ENCODE peak calls at places on chromosome 1, in six cellular contexts. V is GM12892, I is K562, R is HepG2, D is GM12878, P is H1. J is an unnamed sample.

GRCh38 chr1:152880907-152881306 is 2.8 kb downstream of the SMCP start:
- DNase-seq in V (no peak), I (no peak), R (no peak), D (peak; percentile 62), P (no peak), J (no peak)

GRCh38 chr1:1116701-1117468 is 996 bp upstream of the C1orf159 start:
- DNase-seq in V (no peak), I (no peak), R (no peak), D (no peak), P (no peak), J (no peak)

GRCh38 chr1:10658396-10659066 is 137.9 kb downstream of the CASZ1 start:
- DNase-seq in V (no peak), I (no peak), R (no peak), D (no peak), P (no peak), J (no peak)

GRCh38 chr1:58524353-58524945 is 22.1 kb downstream of the OMA1 start:
- DNase-seq in V (no peak), I (no peak), R (no peak), D (no peak), P (no peak), J (no peak)

GRCh38 chr1:20584890-20585289 is 4.0 kb upstream of the CDA start:
- DNase-seq in V (no peak), I (no peak), R (peak; percentile 18), D (no peak), P (no peak), J (no peak)

GRCh38 chr1:87880747-87881133 is 552.1 kb downstream of the LMO4 start:
- DNase-seq in V (no peak), I (no peak), R (peak; percentile 4), D (no peak), P (no peak), J (no peak)

GRCh38 chr1:183873642-183874041 is 68.7 kb downstream of the RGL1 start:
- DNase-seq in V (no peak), I (no peak), R (no peak), D (no peak), P (no peak), J (no peak)

GRCh38 chr1:203678943-203679661 is 52.5 kb downstream of the ATP2B4 start:
- DNase-seq in V (no peak), I (no peak), R (no peak), D (no peak), P (no peak), J (no peak)

GRCh38 chr1:166484471-166484870 is 317.7 kb upstream of the FAM78B start:
- DNase-seq in V (no peak), I (no peak), R (no peak), D (no peak), P (no peak), J (no peak)

GRCh38 chr1:202599669-202600431 is 110.4 kb downstream of the SYT2 start:
- DNase-seq in V (peak; percentile 57), I (peak; percentile 76), R (peak; percentile 49), D (no peak), P (peak; percentile 51), J (peak; percentile 58)

GRCh38 chr1:120179420-120180348 is 3.4 kb upstream of the SEC22B start:
- DNase-seq in V (no peak), I (no peak), R (no peak), D (no peak), P (no peak), J (no peak)

GRCh38 chr1:33512612-33513011 is 40.2 kb downstream of the ZSCAN20 start:
- DNase-seq in V (no peak), I (no peak), R (no peak), D (no peak), P (no peak), J (no peak)

GRCh38 chr1:58545591-58546519 is 671 bp downstream of the OMA1 start:
- DNase-seq in V (peak; percentile 30), I (no peak), R (peak; percentile 57), D (peak; percentile 11), P (peak; percentile 5), J (peak; percentile 38)

GRCh38 chr1:28343405-28343804 is 14.6 kb downstream of the MED18 start:
- DNase-seq in V (no peak), I (no peak), R (peak; percentile 66), D (no peak), P (no peak), J (no peak)

GRCh38 chr1:165686121-165686970 is 12.0 kb downstream of the ALDH9A1 start:
- DNase-seq in V (no peak), I (peak; percentile 29), R (no peak), D (peak; percentile 24), P (peak; percentile 19), J (no peak)

GRCh38 chr1:156123356-156124196 is 9.1 kb downstream of the LMNA start:
- DNase-seq in V (no peak), I (peak; percentile 64), R (peak; percentile 93), D (peak; percentile 46), P (no peak), J (no peak)

GRCh38 chr1:34113887-34114286 is 51.1 kb downstream of the CSMD2 start:
- DNase-seq in V (no peak), I (no peak), R (peak; percentile 10), D (no peak), P (no peak), J (no peak)

GRCh38 chr1:243367314-243367713 is 111.5 kb downstream of the SDCCAG8 start:
- DNase-seq in V (no peak), I (no peak), R (no peak), D (no peak), P (no peak), J (no peak)

GRCh38 chr1:23417570-23417969 is 7.0 kb downstream of the TCEA3 start:
- DNase-seq in V (no peak), I (peak; percentile 52), R (peak; percentile 56), D (no peak), P (no peak), J (no peak)

GRCh38 chr1:80448081-80448480 is 1352.7 kb upstream of the ADGRL2 start:
- DNase-seq in V (no peak), I (no peak), R (no peak), D (no peak), P (no peak), J (no peak)

GRCh38 chr1:116878804-116879477 is 30.8 kb upstream of the PTGFRN start:
- DNase-seq in V (peak; percentile 23), I (peak; percentile 47), R (no peak), D (peak; percentile 61), P (no peak), J (no peak)

GRCh38 chr1:116882866-116883265 is 26.9 kb upstream of the PTGFRN start:
- DNase-seq in V (no peak), I (no peak), R (no peak), D (no peak), P (no peak), J (no peak)

GRCh38 chr1:116879478-116880133 is 30.1 kb upstream of the PTGFRN start:
- DNase-seq in V (no peak), I (no peak), R (no peak), D (no peak), P (no peak), J (no peak)

GRCh38 chr1:116880952-116881351 is 28.8 kb upstream of the PTGFRN start:
- DNase-seq in V (no peak), I (no peak), R (no peak), D (no peak), P (no peak), J (no peak)

GRCh38 chr1:116881879-116882520 is 27.7 kb upstream of the PTGFRN start:
- DNase-seq in V (no peak), I (peak; percentile 57), R (peak; percentile 8), D (no peak), P (no peak), J (no peak)
- TF ChIP-seq POLR2AphosphoS5 in V (no peak), I (no peak), R (no peak), D (no peak), P (no peak), J (no peak)

DNA sequence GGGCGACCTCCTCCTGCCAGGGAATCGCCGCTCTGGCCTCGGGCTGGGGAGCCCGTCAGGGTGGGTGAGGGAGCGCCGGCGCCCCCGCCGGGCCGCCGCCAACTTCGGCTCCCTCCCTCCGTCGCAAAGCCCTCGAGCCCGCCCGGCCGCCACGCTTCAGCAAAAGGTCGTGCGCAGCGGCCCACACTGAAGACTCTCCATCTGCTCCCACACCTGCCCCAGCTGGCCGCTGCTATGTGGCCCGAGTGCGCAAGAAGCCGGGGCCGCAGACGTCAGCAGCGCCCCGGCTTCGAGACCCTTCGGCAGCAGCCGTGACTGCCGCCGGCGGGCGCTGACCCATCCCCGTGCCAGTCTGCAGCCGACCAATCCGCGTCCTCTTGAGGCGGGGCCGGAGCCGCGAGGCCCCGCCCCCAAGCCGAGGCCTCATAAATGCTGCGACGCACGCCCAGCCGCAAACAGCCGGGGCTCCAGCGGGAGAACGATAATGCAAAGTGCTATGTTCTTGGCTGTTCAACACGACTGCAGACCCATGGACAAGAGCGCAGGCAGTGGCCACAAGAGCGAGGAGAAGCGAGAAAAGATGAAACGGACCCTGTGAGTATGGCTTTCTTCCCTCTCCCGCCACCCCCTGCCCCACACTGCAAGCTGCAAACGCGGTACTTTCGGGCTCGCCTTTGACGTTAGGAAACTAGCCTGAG is at the start of gene RGS2:
- DNase-seq in V (peak; percentile 63), I (peak; percentile 98), R (peak; percentile 66), D (peak; percentile 36), P (peak; percentile 92), J (peak; percentile 68)
- TF ChIP-seq POLR2A in V (peak; percentile 93), I (peak; percentile 96), R (peak; percentile 77), D (peak; percentile 99), P (peak; percentile 97), J (peak; percentile 97)

DNA sequence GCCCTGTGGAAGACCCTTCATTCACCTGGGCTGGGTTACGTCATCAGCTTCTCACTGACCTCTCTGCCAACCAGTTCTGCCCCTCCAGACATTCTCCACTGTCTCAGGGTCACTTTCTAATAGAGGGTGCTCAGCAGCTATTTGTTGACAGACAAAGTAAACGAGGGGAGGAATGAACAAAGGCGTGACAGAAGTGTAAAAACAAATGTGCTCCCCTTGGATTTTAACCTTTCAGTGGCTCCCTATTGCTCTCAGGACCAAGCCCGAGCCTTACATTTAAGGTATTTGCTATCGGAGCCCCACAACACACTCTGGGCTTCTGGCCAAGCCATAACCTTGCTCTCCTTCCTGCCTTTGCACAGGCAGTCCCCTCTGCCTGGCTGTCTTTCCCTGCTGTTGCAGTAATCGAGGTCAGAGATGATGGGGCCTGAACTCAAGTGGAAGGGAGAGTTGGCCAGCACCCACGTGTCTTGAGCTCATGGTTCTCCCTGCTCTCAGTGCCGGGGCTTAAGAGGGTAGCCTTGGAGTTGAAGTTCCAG is 9.3 kb upstream of the MARCKSL1 start:
- DNase-seq in V (no peak), I (no peak), R (peak; percentile 75), D (no peak), P (no peak), J (no peak)
- TF ChIP-seq TAF1 in V (no peak), I (no peak), R (no peak), D (no peak), P (no peak), J (no peak)

GRCh38 chr1:161820914-161821313 is 54.8 kb downstream of the ATF6 start:
- DNase-seq in V (no peak), I (no peak), R (no peak), D (no peak), P (no peak), J (no peak)

GRCh38 chr1:161816201-161816600 is 50.1 kb downstream of the ATF6 start:
- DNase-seq in V (no peak), I (no peak), R (peak; percentile 29), D (no peak), P (no peak), J (no peak)

DNA sequence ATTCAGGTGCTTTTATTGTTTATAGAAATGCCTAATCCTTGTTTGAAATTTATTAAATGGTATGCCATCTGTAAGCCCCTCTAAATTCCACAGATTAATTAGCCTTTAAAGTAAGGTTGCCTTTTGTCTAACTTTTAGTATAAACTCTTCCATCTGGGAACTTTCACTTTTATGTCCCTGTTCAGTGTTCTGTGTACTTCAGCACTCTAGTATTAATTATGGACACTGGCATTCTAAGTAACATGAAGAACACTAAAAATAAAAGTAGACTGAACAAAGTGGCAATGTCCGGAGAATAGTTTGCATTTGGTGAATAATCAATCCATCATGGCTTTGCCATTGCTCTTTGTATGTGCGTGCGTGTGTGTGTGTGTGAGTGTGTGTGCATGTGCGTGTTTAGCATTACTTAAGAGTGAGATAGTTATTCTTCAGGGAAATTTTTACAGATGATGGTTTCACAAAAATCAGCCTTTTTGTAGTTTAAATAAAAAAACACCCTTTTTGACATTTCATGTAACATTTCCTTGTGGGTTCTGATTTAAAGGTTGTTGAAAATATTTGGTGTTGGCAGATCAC is 51.1 kb downstream of the ATF6 start:
- DNase-seq in V (no peak), I (no peak), R (no peak), D (no peak), P (no peak), J (no peak)
- TF ChIP-seq POLR2AphosphoS5 in V (no peak), I (no peak), R (no peak), D (no peak), P (no peak), J (no peak)